ENCODE peak calls at places on chromosomes 11 and 22, in four cellular contexts. One of them, this sample, is unnamed.

GRCh38 chr11:134022748-134023147 is 46.1 kb upstream of the JAM3 start:
- DNase-seq in ACHN: no peak
- DNase-seq in activated T-cell treated with anti-CD3 and anti-CD28 coated beads for 1 hour: no peak
- DNase-seq in mesendoderm: no peak
- DNase-seq in this sample: no peak

GRCh38 chr11:61542661-61543060 is 34.1 kb downstream of the LRRC10B start:
- DNase-seq in mesendoderm: no peak
- DNase-seq in activated T-cell treated with anti-CD3 and anti-CD28 coated beads for 1 hour: no peak
- DNase-seq in ACHN: no peak
- DNase-seq in this sample: no peak

GRCh38 chr11:2449548-2450320 is 4.9 kb downstream of the KCNQ1 start:
- DNase-seq in mesendoderm: no peak
- DNase-seq in ACHN: no peak
- DNase-seq in activated T-cell treated with anti-CD3 and anti-CD28 coated beads for 1 hour: no peak
- DNase-seq in this sample: no peak

GRCh38 chr22:19940536-19941364 is 822 bp upstream of the COMT start:
- DNase-seq in activated T-cell treated with anti-CD3 and anti-CD28 coated beads for 1 hour: no peak
- DNase-seq in mesendoderm: no peak
- DNase-seq in ACHN: no peak
- DNase-seq in this sample: no peak

GRCh38 chr11:44615041-44615513 is 49.6 kb downstream of the CD82 start:
- DNase-seq in ACHN: no peak
- DNase-seq in mesendoderm: no peak
- DNase-seq in activated T-cell treated with anti-CD3 and anti-CD28 coated beads for 1 hour: no peak
- DNase-seq in this sample: no peak

GRCh38 chr11:61071208-61071681 is 31.0 kb upstream of the CD5 start:
- DNase-seq in mesendoderm: no peak
- DNase-seq in activated T-cell treated with anti-CD3 and anti-CD28 coated beads for 1 hour: peak
- DNase-seq in ACHN: no peak
- DNase-seq in this sample: no peak

GRCh38 chr11:33521384-33521783 is 179.2 kb downstream of the C11orf91 start:
- DNase-seq in activated T-cell treated with anti-CD3 and anti-CD28 coated beads for 1 hour: no peak
- DNase-seq in mesendoderm: no peak
- DNase-seq in ACHN: no peak
- DNase-seq in this sample: no peak

GRCh38 chr11:93285430-93285829 is 45.1 kb upstream of the DEUP1 start:
- DNase-seq in ACHN: no peak
- DNase-seq in activated T-cell treated with anti-CD3 and anti-CD28 coated beads for 1 hour: no peak
- DNase-seq in mesendoderm: no peak
- DNase-seq in this sample: no peak

GRCh38 chr11:126405906-126406305 is 50.4 kb downstream of the ST3GAL4 start:
- DNase-seq in ACHN: no peak
- DNase-seq in mesendoderm: no peak
- DNase-seq in activated T-cell treated with anti-CD3 and anti-CD28 coated beads for 1 hour: no peak
- DNase-seq in this sample: no peak

GRCh38 chr11:8025123-8025522 is 38.0 kb downstream of the EIF3F start:
- DNase-seq in ACHN: no peak
- DNase-seq in mesendoderm: no peak
- DNase-seq in activated T-cell treated with anti-CD3 and anti-CD28 coated beads for 1 hour: no peak
- DNase-seq in this sample: no peak

GRCh38 chr11:112498701-112499100 is 238.0 kb upstream of the PLET1 start:
- DNase-seq in mesendoderm: no peak
- DNase-seq in activated T-cell treated with anti-CD3 and anti-CD28 coated beads for 1 hour: no peak
- DNase-seq in ACHN: no peak
- DNase-seq in this sample: no peak

GRCh38 chr11:57458410-57459111 is 1.8 kb upstream of the RTN4RL2 start:
- DNase-seq in activated T-cell treated with anti-CD3 and anti-CD28 coated beads for 1 hour: no peak
- DNase-seq in ACHN: peak
- DNase-seq in mesendoderm: peak
- DNase-seq in this sample: no peak

GRCh38 chr22:49243335-49243734 is 584.3 kb downstream of the BRD1 start:
- DNase-seq in activated T-cell treated with anti-CD3 and anti-CD28 coated beads for 1 hour: no peak
- DNase-seq in ACHN: no peak
- DNase-seq in mesendoderm: no peak
- DNase-seq in this sample: no peak

GRCh38 chr22:50136431-50137047 is 34.0 kb upstream of the PANX2 start:
- DNase-seq in mesendoderm: no peak
- DNase-seq in activated T-cell treated with anti-CD3 and anti-CD28 coated beads for 1 hour: no peak
- DNase-seq in ACHN: no peak
- DNase-seq in this sample: no peak

GRCh38 chr22:39360242-39360641 is 10.5 kb downstream of the SYNGR1 start:
- DNase-seq in mesendoderm: no peak
- DNase-seq in ACHN: no peak
- DNase-seq in activated T-cell treated with anti-CD3 and anti-CD28 coated beads for 1 hour: no peak
- DNase-seq in this sample: no peak

GRCh38 chr11:131910491-131911387 is 540.3 kb downstream of the NTM start:
- DNase-seq in activated T-cell treated with anti-CD3 and anti-CD28 coated beads for 1 hour: no peak
- DNase-seq in ACHN: no peak
- DNase-seq in mesendoderm: peak
- DNase-seq in this sample: peak

GRCh38 chr22:23826510-23827350 is 12.1 kb downstream of the DERL3 start:
- DNase-seq in activated T-cell treated with anti-CD3 and anti-CD28 coated beads for 1 hour: no peak
- DNase-seq in mesendoderm: no peak
- DNase-seq in ACHN: no peak
- DNase-seq in this sample: no peak